ENCODE peak calls at places on chromosomes 1 and 21, in eight cellular contexts. One of them, this sample, is unnamed. For H3K36me3, the result is how much of the 10 kb centered on the place peaks cover.

GRCh38 chr1:56963667-56964066 is 2.1 kb downstream of the C8B start:
- DNase-seq in heart left ventricle: no peak
- DNase-seq in fibroblast of lung: peak
- DNase-seq in heart right ventricle: no peak
- DNase-seq in mesendoderm: no peak
- DNase-seq in IMR-90: no peak
- DNase-seq in lung: no peak
- DNase-seq in sigmoid colon: no peak
- DNase-seq in this sample: no peak

GRCh38 chr1:162641128-162641527 is 8.9 kb downstream of the DDR2 start:
- DNase-seq in heart left ventricle: no peak
- DNase-seq in mesendoderm: no peak
- DNase-seq in lung: no peak
- DNase-seq in fibroblast of lung: no peak
- DNase-seq in heart right ventricle: no peak
- DNase-seq in sigmoid colon: no peak
- DNase-seq in IMR-90: no peak
- DNase-seq in this sample: no peak

GRCh38 chr21:17542371-17542992 is 29.6 kb downstream of the CXADR start:
- DNase-seq in IMR-90: no peak
- DNase-seq in mesendoderm: no peak
- DNase-seq in heart right ventricle: no peak
- DNase-seq in heart left ventricle: no peak
- DNase-seq in lung: no peak
- DNase-seq in fibroblast of lung: peak
- DNase-seq in sigmoid colon: no peak
- DNase-seq in this sample: no peak

GRCh38 chr1:15304708-15305326 is 57.8 kb downstream of the FHAD1 start:
- DNase-seq in heart right ventricle: peak
- DNase-seq in sigmoid colon: no peak
- DNase-seq in lung: peak
- DNase-seq in fibroblast of lung: peak
- DNase-seq in heart left ventricle: peak
- DNase-seq in IMR-90: peak
- DNase-seq in mesendoderm: peak
- DNase-seq in this sample: no peak

GRCh38 chr1:31760901-31761470 is 3.2 kb downstream of the ADGRB2 start:
- DNase-seq in heart left ventricle: peak
- DNase-seq in sigmoid colon: peak
- DNase-seq in heart right ventricle: peak
- DNase-seq in fibroblast of lung: peak
- DNase-seq in mesendoderm: peak
- DNase-seq in lung: peak
- DNase-seq in IMR-90: peak
- DNase-seq in this sample: no peak

GRCh38 chr1:226977288-226977972 is 37.3 kb downstream of the COQ8A start:
- DNase-seq in lung: no peak
- DNase-seq in heart left ventricle: no peak
- DNase-seq in IMR-90: no peak
- DNase-seq in fibroblast of lung: no peak
- DNase-seq in heart right ventricle: no peak
- DNase-seq in sigmoid colon: peak
- DNase-seq in mesendoderm: no peak
- DNase-seq in this sample: no peak

GRCh38 chr1:153922076-153922837 is 515 bp downstream of the GATAD2B start:
- DNase-seq in heart right ventricle: peak
- DNase-seq in heart left ventricle: peak
- DNase-seq in sigmoid colon: no peak
- DNase-seq in fibroblast of lung: no peak
- DNase-seq in mesendoderm: peak
- DNase-seq in IMR-90: no peak
- DNase-seq in lung: peak
- DNase-seq in this sample: peak

GRCh38 chr1:10517677-10517982 is 42.9 kb downstream of the PEX14 start:
- DNase-seq in IMR-90: no peak
- DNase-seq in heart left ventricle: no peak
- DNase-seq in lung: no peak
- DNase-seq in fibroblast of lung: no peak
- DNase-seq in heart right ventricle: no peak
- DNase-seq in sigmoid colon: no peak
- DNase-seq in mesendoderm: no peak
- DNase-seq in this sample: no peak

GRCh38 chr1:168301664-168302320 is 21.1 kb downstream of the TBX19 start:
- DNase-seq in heart left ventricle: no peak
- DNase-seq in heart right ventricle: no peak
- DNase-seq in IMR-90: peak
- DNase-seq in sigmoid colon: no peak
- DNase-seq in lung: no peak
- DNase-seq in mesendoderm: peak
- DNase-seq in fibroblast of lung: peak
- DNase-seq in this sample: no peak

GRCh38 chr1:15937706-15938168 is 38.2 kb downstream of the ZBTB17 start:
- DNase-seq in lung: no peak
- DNase-seq in fibroblast of lung: no peak
- DNase-seq in IMR-90: peak
- DNase-seq in heart left ventricle: no peak
- DNase-seq in heart right ventricle: no peak
- DNase-seq in mesendoderm: peak
- DNase-seq in sigmoid colon: peak
- DNase-seq in this sample: no peak

GRCh38 chr1:40532844-40533424 is 1.5 kb downstream of the ZNF684 start:
- DNase-seq in heart right ventricle: no peak
- DNase-seq in lung: no peak
- DNase-seq in heart left ventricle: no peak
- DNase-seq in sigmoid colon: no peak
- DNase-seq in mesendoderm: peak
- DNase-seq in IMR-90: peak
- DNase-seq in fibroblast of lung: peak
- DNase-seq in this sample: no peak

GRCh38 chr1:1232801-1233566 is 947 bp downstream of the B3GALT6 start:
- DNase-seq in fibroblast of lung: no peak
- DNase-seq in IMR-90: no peak
- DNase-seq in sigmoid colon: no peak
- DNase-seq in mesendoderm: no peak
- DNase-seq in heart right ventricle: no peak
- DNase-seq in heart left ventricle: no peak
- DNase-seq in lung: no peak
- DNase-seq in this sample: no peak

GRCh38 chr1:236057546-236057945 is 7.3 kb downstream of the NID1 start:
- DNase-seq in lung: no peak
- DNase-seq in heart right ventricle: no peak
- DNase-seq in mesendoderm: no peak
- DNase-seq in sigmoid colon: no peak
- DNase-seq in fibroblast of lung: no peak
- DNase-seq in IMR-90: no peak
- DNase-seq in heart left ventricle: no peak
- DNase-seq in this sample: no peak

GRCh38 chr1:12179111-12179519 is 12.3 kb downstream of the TNFRSF1B start:
- DNase-seq in heart left ventricle: no peak
- DNase-seq in heart right ventricle: no peak
- DNase-seq in fibroblast of lung: peak
- DNase-seq in IMR-90: peak
- DNase-seq in mesendoderm: no peak
- DNase-seq in lung: no peak
- DNase-seq in sigmoid colon: no peak
- DNase-seq in this sample: no peak

GRCh38 chr1:3000671-3001470 is 20.4 kb upstream of the ACTRT2 start:
- DNase-seq in IMR-90: no peak
- DNase-seq in fibroblast of lung: no peak
- DNase-seq in lung: no peak
- DNase-seq in heart left ventricle: no peak
- DNase-seq in sigmoid colon: peak
- DNase-seq in mesendoderm: no peak
- DNase-seq in heart right ventricle: no peak
- DNase-seq in this sample: peak

GRCh38 chr1:198756470-198756869 is 117.6 kb downstream of the PTPRC start:
- DNase-seq in mesendoderm: no peak
- DNase-seq in IMR-90: peak
- DNase-seq in heart right ventricle: no peak
- DNase-seq in lung: no peak
- DNase-seq in fibroblast of lung: peak
- DNase-seq in heart left ventricle: no peak
- DNase-seq in sigmoid colon: no peak
- DNase-seq in this sample: no peak

GRCh38 chr1:26164036-26164927 is 4.5 kb downstream of the C1orf232 start:
- DNase-seq in heart right ventricle: peak
- DNase-seq in sigmoid colon: no peak
- DNase-seq in heart left ventricle: peak
- DNase-seq in fibroblast of lung: no peak
- DNase-seq in mesendoderm: peak
- DNase-seq in IMR-90: no peak
- DNase-seq in lung: no peak
- DNase-seq in this sample: no peak

GRCh38 chr1:41558761-41559171 is 74.3 kb upstream of the EDN2 start:
- DNase-seq in IMR-90: no peak
- DNase-seq in lung: no peak
- DNase-seq in mesendoderm: no peak
- DNase-seq in heart right ventricle: peak
- DNase-seq in sigmoid colon: no peak
- DNase-seq in heart left ventricle: peak
- DNase-seq in fibroblast of lung: no peak
- DNase-seq in this sample: peak

GRCh38 chr1:103371234-103371633 is 154.3 kb upstream of the RNPC3 start:
- DNase-seq in heart right ventricle: no peak
- DNase-seq in lung: peak
- DNase-seq in mesendoderm: no peak
- DNase-seq in fibroblast of lung: no peak
- DNase-seq in IMR-90: peak
- DNase-seq in sigmoid colon: no peak
- DNase-seq in heart left ventricle: no peak
- DNase-seq in this sample: no peak

GRCh38 chr1:115833806-115834205 is 7.1 kb downstream of the NHLH2 start:
- DNase-seq in lung: no peak
- DNase-seq in IMR-90: no peak
- DNase-seq in mesendoderm: peak
- DNase-seq in heart right ventricle: no peak
- DNase-seq in sigmoid colon: no peak
- DNase-seq in fibroblast of lung: no peak
- DNase-seq in heart left ventricle: no peak
- DNase-seq in this sample: no peak

DNA sequence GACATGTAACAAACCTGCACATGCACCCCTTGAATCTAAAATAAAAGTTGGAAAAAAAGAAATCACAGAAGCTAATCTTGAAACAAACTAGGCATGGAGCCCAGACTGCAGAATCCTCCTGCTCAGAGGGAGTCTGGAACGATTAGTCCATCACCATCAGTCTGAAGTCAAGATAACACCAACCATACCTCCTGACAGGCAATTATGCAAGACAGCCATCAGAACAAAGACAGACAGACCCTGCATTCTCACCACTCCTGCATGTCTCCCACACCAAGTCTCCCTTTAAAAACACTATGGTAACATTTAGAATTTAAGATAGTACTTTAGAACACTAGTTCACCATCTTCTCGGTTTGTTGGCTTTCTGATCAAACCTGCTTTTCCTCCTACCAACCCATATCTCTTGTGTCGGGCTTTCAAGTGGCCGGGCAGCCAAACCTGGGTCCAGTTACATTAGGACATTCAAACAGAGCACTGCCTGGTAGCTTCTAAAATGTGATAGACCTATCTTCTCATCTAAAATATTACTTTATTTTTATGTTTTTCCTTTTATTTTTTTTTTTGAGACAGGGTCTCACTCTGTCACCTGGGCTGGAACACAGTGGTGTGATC is 10.1 kb downstream of the YARS1 start:
- DNase-seq in sigmoid colon: no peak
- DNase-seq in mesendoderm: no peak
- DNase-seq in heart right ventricle: no peak
- DNase-seq in heart left ventricle: no peak
- DNase-seq in lung: no peak
- DNase-seq in fibroblast of lung: no peak
- DNase-seq in IMR-90: no peak
- DNase-seq in this sample: no peak
- H3K36me3 ChIP-seq in sigmoid colon: under half
- H3K36me3 ChIP-seq in mesendoderm: under half
- H3K36me3 ChIP-seq in heart right ventricle: under half
- H3K36me3 ChIP-seq in heart left ventricle: half or more
- H3K36me3 ChIP-seq in lung: under half
- H3K36me3 ChIP-seq in fibroblast of lung: under half
- H3K36me3 ChIP-seq in IMR-90: under half
- H3K36me3 ChIP-seq in this sample: half or more

GRCh38 chr21:33514234-33514633 is 22.7 kb upstream of the DNAJC28 start:
- DNase-seq in IMR-90: peak
- DNase-seq in lung: no peak
- DNase-seq in mesendoderm: no peak
- DNase-seq in heart right ventricle: no peak
- DNase-seq in fibroblast of lung: peak
- DNase-seq in heart left ventricle: no peak
- DNase-seq in sigmoid colon: no peak
- DNase-seq in this sample: no peak
- H3K36me3 ChIP-seq in IMR-90: under half
- H3K36me3 ChIP-seq in lung: under half
- H3K36me3 ChIP-seq in mesendoderm: under half
- H3K36me3 ChIP-seq in heart right ventricle: under half
- H3K36me3 ChIP-seq in fibroblast of lung: under half
- H3K36me3 ChIP-seq in heart left ventricle: half or more
- H3K36me3 ChIP-seq in sigmoid colon: under half
- H3K36me3 ChIP-seq in this sample: half or more

DNA sequence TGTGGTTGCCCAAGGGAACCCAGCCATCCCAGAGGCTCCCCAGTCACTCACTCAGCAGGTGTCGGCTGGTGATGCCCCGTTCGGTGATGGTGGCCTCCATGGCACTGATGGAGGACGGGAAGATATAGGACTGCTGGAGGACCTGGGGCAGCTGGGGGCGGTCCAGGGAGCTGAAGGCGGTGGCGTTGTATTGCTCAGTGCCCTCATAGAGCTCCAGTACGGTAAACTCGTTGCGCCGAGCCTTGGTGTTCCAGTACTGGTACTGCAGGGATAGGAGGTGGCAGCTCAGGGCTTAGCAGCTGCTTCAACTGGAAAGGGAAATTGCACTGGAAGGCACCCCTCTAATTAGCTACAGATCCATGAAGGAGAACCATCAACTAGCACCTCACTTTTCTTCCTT is 12.5 kb upstream of the UBR4 start:
- DNase-seq in sigmoid colon: no peak
- DNase-seq in mesendoderm: no peak
- DNase-seq in IMR-90: no peak
- DNase-seq in lung: no peak
- DNase-seq in heart left ventricle: no peak
- DNase-seq in heart right ventricle: no peak
- DNase-seq in fibroblast of lung: no peak
- DNase-seq in this sample: no peak
- H3K36me3 ChIP-seq in sigmoid colon: half or more
- H3K36me3 ChIP-seq in mesendoderm: under half
- H3K36me3 ChIP-seq in IMR-90: half or more
- H3K36me3 ChIP-seq in lung: under half
- H3K36me3 ChIP-seq in heart left ventricle: half or more
- H3K36me3 ChIP-seq in heart right ventricle: under half
- H3K36me3 ChIP-seq in fibroblast of lung: under half
- H3K36me3 ChIP-seq in this sample: half or more

DNA sequence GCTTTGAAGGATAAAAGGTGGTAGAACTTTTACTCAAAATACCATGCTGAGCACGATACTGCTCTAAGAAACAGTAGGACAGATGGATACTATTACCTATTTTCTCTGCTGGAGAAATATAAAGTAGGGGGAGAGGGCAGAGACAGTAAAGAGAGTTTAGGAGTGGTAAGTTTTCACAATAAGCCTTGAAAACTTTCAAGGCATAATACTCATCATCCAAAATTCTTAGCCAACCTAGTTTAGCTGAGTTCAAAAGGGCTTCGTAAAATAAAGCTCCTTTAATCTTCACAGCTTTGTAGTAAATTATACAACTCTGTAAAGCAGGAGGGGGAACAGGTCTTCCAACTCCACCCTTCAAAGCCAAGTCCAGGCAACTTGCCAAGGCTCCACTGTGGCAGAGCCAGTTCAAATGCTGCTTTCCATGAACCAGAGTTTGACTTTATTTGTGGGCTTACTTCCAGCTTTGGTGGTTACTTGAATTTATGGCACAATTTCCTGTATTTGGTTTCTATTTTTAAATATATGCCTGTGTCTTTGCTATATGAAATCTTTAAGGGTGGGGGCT is 15.5 kb downstream of the TEX38 start:
- DNase-seq in mesendoderm: no peak
- DNase-seq in sigmoid colon: peak
- DNase-seq in IMR-90: peak
- DNase-seq in fibroblast of lung: peak
- DNase-seq in heart left ventricle: peak
- DNase-seq in lung: peak
- DNase-seq in heart right ventricle: peak
- DNase-seq in this sample: no peak
- H3K36me3 ChIP-seq in mesendoderm: under half
- H3K36me3 ChIP-seq in sigmoid colon: half or more
- H3K36me3 ChIP-seq in IMR-90: under half
- H3K36me3 ChIP-seq in fibroblast of lung: under half
- H3K36me3 ChIP-seq in heart left ventricle: half or more
- H3K36me3 ChIP-seq in lung: under half
- H3K36me3 ChIP-seq in heart right ventricle: under half
- H3K36me3 ChIP-seq in this sample: half or more